ENCODE peak calls at places on chromosomes 2 and 18, in six cellular contexts. W is left ventricle myocardium inferior, C is IMR-90, A is thyroid gland, F is HCT116, M is colonic mucosa. Y is an unnamed sample. For H3K36me3, the result is how much of the 10 kb centered on the place peaks cover.

GRCh38 chr2:25988134-25988533 is 5.8 kb upstream of the KIF3C start:
- DNase-seq in W (no peak), C (no peak), A (no peak), F (no peak), M (no peak), Y (no peak)

GRCh38 chr18:76354348-76354747 is 140.7 kb downstream of the ZNF516 start:
- DNase-seq in C (peak), M (no peak), W (no peak), A (no peak), F (no peak), Y (no peak)

GRCh38 chr2:156476516-156477206 is 40.5 kb downstream of the GPD2 start:
- DNase-seq in M (no peak), W (no peak), C (peak), A (no peak), F (no peak), Y (peak)

GRCh38 chr2:213171147-213171546 is 19.7 kb upstream of the IKZF2 start:
- DNase-seq in W (no peak), M (no peak), C (no peak), F (no peak), A (no peak), Y (no peak)

GRCh38 chr2:133415210-133415876 is 152.9 kb downstream of the NCKAP5 start:
- DNase-seq in M (no peak), A (no peak), F (no peak), W (peak), C (no peak), Y (no peak)

GRCh38 chr2:102418421-102418961 is 4.5 kb upstream of the IL18RAP start:
- DNase-seq in C (peak), M (no peak), A (no peak), F (no peak), W (no peak), Y (no peak)

GRCh38 chr18:23835076-23835475 is 145.8 kb downstream of the LAMA3 start:
- DNase-seq in C (no peak), M (no peak), F (no peak), W (no peak), A (no peak), Y (no peak)

GRCh38 chr2:232076272-232076671 is 114.8 kb downstream of the DIS3L2 start:
- DNase-seq in A (no peak), F (no peak), W (no peak), C (no peak), M (no peak), Y (no peak)

GRCh38 chr2:195479407-195479806 is 177.6 kb upstream of the SLC39A10 start:
- DNase-seq in F (no peak), W (no peak), A (no peak), C (no peak), M (no peak), Y (no peak)

GRCh38 chr2:20005067-20005627 is 7.3 kb downstream of the MATN3 start:
- DNase-seq in C (no peak), W (no peak), M (no peak), A (no peak), F (no peak), Y (no peak)

GRCh38 chr18:47247036-47247832 is 4.2 kb downstream of the SKOR2 start:
- DNase-seq in W (no peak), A (no peak), C (no peak), F (no peak), M (no peak), Y (no peak)

GRCh38 chr2:11446733-11447248 is 19.2 kb downstream of the E2F6 start:
- DNase-seq in F (peak), C (peak), M (peak), W (no peak), A (peak), Y (no peak)

GRCh38 chr18:2913398-2914005 is 66.7 kb downstream of the EMILIN2 start:
- DNase-seq in M (no peak), W (no peak), A (peak), F (no peak), C (no peak), Y (no peak)
- H3K36me3 ChIP-seq in M (under half), W (half or more), A (under half), F (under half), C (under half), Y (under half)

GRCh38 chr2:37655442-37655841 is 16.0 kb downstream of the CDC42EP3 start:
- DNase-seq in W (no peak), A (no peak), C (no peak), F (no peak), M (no peak), Y (no peak)
- H3K36me3 ChIP-seq in W (under half), A (under half), C (under half), F (under half), M (under half), Y (under half)

GRCh38 chr18:37309059-37309458 is 256.5 kb downstream of the CELF4 start:
- DNase-seq in A (no peak), M (no peak), W (no peak), C (no peak), F (no peak), Y (no peak)
- H3K36me3 ChIP-seq in A (under half), M (under half), W (under half), C (under half), F (under half), Y (under half)

DNA sequence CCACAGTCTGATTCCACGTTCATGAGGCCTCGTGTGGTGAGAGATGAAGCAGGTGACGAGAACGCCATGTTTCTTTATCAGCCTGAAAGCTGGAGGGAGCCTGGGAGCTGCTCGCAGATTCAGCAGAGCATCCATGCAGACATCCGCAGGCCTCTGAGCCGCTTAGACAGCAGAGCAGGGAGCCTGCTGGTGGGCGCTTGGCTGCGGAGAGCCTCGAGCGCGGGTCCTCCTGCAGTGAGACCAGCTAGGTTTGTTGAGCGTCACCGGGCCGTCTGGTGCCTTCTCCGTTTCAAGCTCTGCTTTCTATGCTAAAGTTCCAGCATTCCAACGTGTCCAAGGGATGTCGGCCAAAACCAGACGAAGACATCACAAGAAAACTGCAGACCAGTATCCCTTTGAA is 27.6 kb downstream of the CTDP1 start:
- DNase-seq in A (no peak), W (no peak), C (no peak), F (no peak), M (no peak), Y (no peak)
- H3K36me3 ChIP-seq in A (under half), W (half or more), C (half or more), F (under half), M (under half), Y (under half)

DNA sequence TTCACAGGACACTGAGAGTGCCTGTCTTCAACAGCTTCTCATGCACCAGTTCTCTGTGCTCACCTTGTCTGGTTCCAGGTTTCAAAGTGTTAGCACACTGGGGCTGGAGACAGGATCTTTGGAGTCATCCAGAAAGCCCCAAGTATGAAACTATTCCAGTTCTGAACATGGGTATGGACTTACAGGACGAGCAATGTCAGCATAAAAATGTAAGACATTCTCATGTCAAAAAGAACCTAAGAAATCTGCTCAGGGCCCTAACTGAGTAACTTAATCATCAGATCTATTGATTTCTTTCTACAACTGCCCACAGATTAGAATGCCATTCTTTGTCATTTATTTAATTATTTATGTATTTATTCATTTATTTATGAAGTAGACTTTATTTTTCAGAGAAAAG is 184.5 kb downstream of the AGPS start:
- DNase-seq in C (no peak), M (no peak), A (no peak), F (no peak), W (no peak), Y (no peak)
- H3K36me3 ChIP-seq in C (under half), M (under half), A (under half), F (under half), W (under half), Y (under half)

GRCh38 chr2:216044883-216045499 is 31.6 kb upstream of the MREG start:
- DNase-seq in M (no peak), F (no peak), W (no peak), C (peak), A (peak), Y (no peak)

GRCh38 chr2:216034065-216034464 is 20.7 kb upstream of the MREG start:
- DNase-seq in F (peak), M (peak), A (peak), C (peak), W (peak), Y (no peak)

GRCh38 chr2:216043949-216044348 is 30.6 kb upstream of the MREG start:
- DNase-seq in F (no peak), A (no peak), M (no peak), C (no peak), W (no peak), Y (no peak)

GRCh38 chr2:216041438-216041837 is 28.1 kb upstream of the MREG start:
- DNase-seq in A (no peak), M (no peak), F (no peak), W (no peak), C (no peak), Y (no peak)

GRCh38 chr2:216039918-216040317 is 26.6 kb upstream of the MREG start:
- DNase-seq in A (no peak), W (no peak), F (no peak), C (no peak), M (no peak), Y (no peak)
- H3K36me3 ChIP-seq in A (under half), W (under half), F (under half), C (under half), M (under half), Y (under half)

GRCh38 chr2:201154615-201155014 is 28.3 kb upstream of the CASP10 start:
- DNase-seq in M (no peak), F (no peak), C (no peak), W (no peak), A (no peak), Y (no peak)
- H3K36me3 ChIP-seq in M (under half), F (under half), C (under half), W (half or more), A (half or more), Y (under half)

GRCh38 chr2:46909153-46909552 is 6.5 kb downstream of the MCFD2 start:
- DNase-seq in A (peak), W (no peak), M (no peak), C (no peak), F (no peak), Y (no peak)
- H3K36me3 ChIP-seq in A (under half), W (half or more), M (under half), C (half or more), F (under half), Y (under half)

DNA sequence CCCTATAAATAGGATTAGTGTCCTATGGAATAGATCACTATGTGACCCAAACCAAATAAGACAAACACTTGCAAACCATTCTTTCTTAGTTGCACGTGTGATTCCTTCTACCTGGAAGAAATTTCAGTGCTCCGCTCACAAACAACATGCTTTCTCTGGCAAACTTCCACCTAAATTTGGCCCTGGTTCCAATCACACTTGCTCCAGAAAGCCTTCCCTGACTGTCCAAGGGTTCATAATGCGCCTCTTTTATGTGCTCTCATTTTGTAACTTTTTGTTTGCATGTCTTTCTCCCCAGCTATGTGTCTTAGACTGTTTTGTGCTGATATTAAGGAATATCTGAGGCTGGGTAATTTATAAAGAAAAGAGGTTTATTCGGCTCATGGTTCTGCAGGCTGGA is 69.8 kb downstream of the GRB14 start:
- DNase-seq in M (no peak), C (no peak), A (no peak), F (no peak), W (no peak), Y (no peak)
- H3K36me3 ChIP-seq in M (under half), C (under half), A (under half), F (under half), W (under half), Y (under half)

Y was measured in kidney epithelial cell.